ENCODE peak calls at places on chromosomes 16 and 17, in seven cellular contexts. L is prostate gland, Z is adrenal gland, D is endothelial cell of umbilical vein, A is body of pancreas, X is A549, W is lower leg skin. G is an unnamed sample.

GRCh38 chr16:86836503-86837125 is 258.3 kb downstream of the FOXL1 start:
- DNase-seq in D (peak; percentile 93), L (no peak), Z (peak; percentile 51), X (no peak), A (no peak), W (no peak), G (peak; percentile 45)

GRCh38 chr16:73268311-73268997 is 220.5 kb upstream of the ZFHX3 start:
- DNase-seq in L (no peak), W (no peak), Z (no peak), X (peak; percentile 10), D (no peak), A (no peak), G (no peak)

GRCh38 chr17:65332375-65332774 is 195.2 kb downstream of the RGS9 start:
- DNase-seq in D (no peak), A (no peak), W (no peak), X (no peak), L (no peak), Z (no peak), G (peak; percentile 40)

GRCh38 chr17:36149296-36149820 is 27.1 kb downstream of the TBC1D3B start:
- DNase-seq in L (no peak), D (no peak), A (peak; percentile 14), Z (peak; percentile 31), W (peak; percentile 58), X (no peak), G (peak; percentile 34)

GRCh38 chr16:68995011-68995504 is 110.4 kb upstream of the HAS3 start:
- DNase-seq in L (peak; percentile 34), A (no peak), X (peak; percentile 55), D (peak; percentile 53), W (no peak), Z (no peak), G (no peak)

GRCh38 chr17:28973414-28973813 is 22.1 kb upstream of the PHF12 start:
- DNase-seq in L (no peak), Z (no peak), D (no peak), A (peak; percentile 49), X (no peak), W (no peak), G (no peak)

GRCh38 chr17:18247613-18248001 is 10.9 kb downstream of the FLII start:
- DNase-seq in X (no peak), A (no peak), L (peak; percentile 37), W (no peak), D (peak; percentile 20), Z (peak; percentile 88), G (no peak)

GRCh38 chr16:1048442-1049112 is 24.0 kb upstream of the SSTR5 start:
- DNase-seq in L (no peak), D (peak; percentile 26), A (peak; percentile 51), X (peak; percentile 69), Z (peak; percentile 26), W (no peak), G (no peak)

GRCh38 chr16:10949424-10949970 is 5.1 kb downstream of the CLEC16A start:
- DNase-seq in Z (no peak), A (peak; percentile 39), D (no peak), X (no peak), L (no peak), W (no peak), G (peak; percentile 62)

GRCh38 chr17:42221886-42222745 is 27.8 kb upstream of the GHDC start:
- DNase-seq in X (peak; percentile 66), A (peak; percentile 30), W (peak; percentile 82), D (peak; percentile 77), Z (peak; percentile 77), L (peak; percentile 22), G (peak; percentile 61)

GRCh38 chr16:10970065-10970464 is 25.7 kb downstream of the CLEC16A start:
- DNase-seq in Z (no peak), W (no peak), X (no peak), L (no peak), D (no peak), A (no peak), G (no peak)

GRCh38 chr16:58495861-58496331 is 4.0 kb upstream of the NDRG4 start:
- DNase-seq in L (no peak), W (no peak), D (no peak), Z (no peak), A (no peak), X (no peak), G (no peak)

GRCh38 chr16:58492735-58493134 is 7.2 kb upstream of the NDRG4 start:
- DNase-seq in W (no peak), L (no peak), A (no peak), X (no peak), Z (peak; percentile 59), D (no peak), G (no peak)

GRCh38 chr16:58493756-58494431 is 6.0 kb upstream of the NDRG4 start:
- DNase-seq in W (no peak), Z (no peak), A (no peak), X (no peak), D (no peak), L (no peak), G (no peak)

GRCh38 chr16:58497468-58497867 is 2.5 kb upstream of the NDRG4 start:
- DNase-seq in A (no peak), Z (peak; percentile 40), W (no peak), D (no peak), L (no peak), X (no peak), G (no peak)

DNA sequence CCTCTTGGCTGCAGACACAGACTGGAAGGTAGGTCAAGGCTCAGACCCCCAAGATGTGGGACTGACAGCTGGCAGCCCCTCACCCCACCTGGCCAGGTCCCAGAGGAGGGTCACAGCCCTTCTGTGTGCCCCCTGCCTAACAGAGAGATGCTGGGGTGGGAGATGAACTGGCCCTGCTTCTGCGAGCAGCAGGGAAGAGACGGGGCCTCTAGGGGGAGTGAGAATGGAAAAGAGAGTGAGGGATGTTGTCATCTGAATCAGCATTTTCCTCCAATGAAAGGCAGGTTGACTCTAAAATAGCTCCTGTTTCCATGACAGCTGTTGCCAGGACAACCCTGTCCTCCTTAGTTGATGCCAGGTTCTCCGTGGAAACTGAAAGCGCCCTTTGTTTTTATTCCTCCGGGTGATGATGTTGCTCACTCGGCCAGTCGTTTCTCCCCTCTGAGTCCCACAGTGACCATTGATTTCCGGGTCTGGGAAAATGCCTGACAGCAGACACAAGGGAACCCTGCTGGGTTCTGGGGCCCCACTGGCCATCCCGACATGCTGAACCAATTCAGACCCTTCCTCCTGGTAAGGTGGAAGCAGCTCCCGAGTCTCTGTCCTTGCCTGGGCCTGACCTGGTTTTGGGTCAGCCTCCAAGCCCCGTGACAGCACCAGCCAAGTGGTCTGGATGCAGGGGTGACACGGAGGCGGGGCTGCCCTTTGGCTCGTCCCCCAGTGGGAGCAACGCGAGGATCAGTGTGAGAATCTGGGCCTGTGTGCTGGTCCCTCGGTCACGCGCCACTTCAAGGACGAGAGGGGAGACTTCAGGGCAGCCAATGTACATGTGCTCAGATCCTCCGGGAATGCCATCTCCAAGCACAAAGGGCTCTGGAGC is 4.7 kb upstream of the NDRG4 start:
- DNase-seq in X (peak; percentile 93), L (no peak), A (peak; percentile 77), Z (peak; percentile 91), D (peak; percentile 88), W (no peak), G (peak; percentile 92)
- TF ChIP-seq POLR2A in X (no peak), L (no peak), A (no peak), Z (no peak), D (no peak), W (no peak), G (no peak)

GRCh38 chr17:68101075-68101991 is 65.8 kb downstream of the KPNA2 start:
- DNase-seq in W (peak; percentile 97), X (peak; percentile 93), D (peak; percentile 89), Z (peak; percentile 97), A (peak; percentile 97), L (peak; percentile 95), G (peak; percentile 98)
- TF ChIP-seq POLR2A in W (no peak), X (peak; percentile 85), D (peak; percentile 74), Z (peak; percentile 96), A (peak; percentile 79), L (peak; percentile 91), G (peak; percentile 72)

DNA sequence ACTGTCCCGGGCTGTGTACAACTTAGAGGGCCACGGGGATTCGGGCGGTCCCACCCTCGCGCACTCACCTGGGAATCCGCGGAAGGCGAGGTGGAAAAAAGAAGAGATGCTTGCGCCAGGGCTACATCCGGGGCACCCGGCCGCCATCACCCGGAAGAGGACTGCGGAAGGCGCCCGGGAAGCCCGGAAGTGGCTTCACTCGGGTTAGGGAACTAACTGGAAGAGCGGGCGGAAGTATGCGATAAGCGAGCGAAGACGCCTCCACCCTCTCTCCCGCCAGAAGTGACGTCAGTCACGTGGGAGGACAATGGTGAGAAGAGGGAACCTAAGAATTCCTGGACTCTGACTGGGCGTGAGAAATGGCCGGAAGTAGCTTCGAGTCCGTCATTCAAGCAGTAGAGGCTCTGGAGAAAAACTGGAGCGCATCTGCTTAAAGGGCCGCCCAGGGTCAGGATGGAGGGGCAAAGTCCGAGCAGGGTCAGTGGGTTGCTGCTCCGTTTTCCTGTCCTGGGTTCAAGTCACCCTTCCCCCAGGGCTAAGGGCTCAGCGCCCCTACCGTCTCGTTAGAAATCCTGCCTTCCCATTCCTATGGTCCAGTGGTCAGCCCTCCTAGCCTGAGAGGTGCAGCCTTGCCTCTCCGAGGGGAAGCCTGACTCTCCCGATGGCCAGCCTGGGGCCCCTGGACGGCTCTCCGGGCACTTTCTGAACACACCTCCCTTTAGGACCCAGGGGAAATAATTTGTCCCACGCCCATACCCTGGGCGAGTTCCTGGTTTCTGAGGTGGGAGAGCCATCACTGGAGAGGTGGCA is at the start of gene CD2BP2:
- DNase-seq in X (peak; percentile 95), D (peak; percentile 98), W (peak; percentile 99), Z (peak; percentile 97), L (peak; percentile 97), A (peak; percentile 97), G (peak; percentile 88)
- TF ChIP-seq POLR2A in X (peak; percentile 31), D (peak; percentile 57), W (no peak), Z (peak; percentile 59), L (peak; percentile 43), A (no peak), G (peak; percentile 50)

DNA sequence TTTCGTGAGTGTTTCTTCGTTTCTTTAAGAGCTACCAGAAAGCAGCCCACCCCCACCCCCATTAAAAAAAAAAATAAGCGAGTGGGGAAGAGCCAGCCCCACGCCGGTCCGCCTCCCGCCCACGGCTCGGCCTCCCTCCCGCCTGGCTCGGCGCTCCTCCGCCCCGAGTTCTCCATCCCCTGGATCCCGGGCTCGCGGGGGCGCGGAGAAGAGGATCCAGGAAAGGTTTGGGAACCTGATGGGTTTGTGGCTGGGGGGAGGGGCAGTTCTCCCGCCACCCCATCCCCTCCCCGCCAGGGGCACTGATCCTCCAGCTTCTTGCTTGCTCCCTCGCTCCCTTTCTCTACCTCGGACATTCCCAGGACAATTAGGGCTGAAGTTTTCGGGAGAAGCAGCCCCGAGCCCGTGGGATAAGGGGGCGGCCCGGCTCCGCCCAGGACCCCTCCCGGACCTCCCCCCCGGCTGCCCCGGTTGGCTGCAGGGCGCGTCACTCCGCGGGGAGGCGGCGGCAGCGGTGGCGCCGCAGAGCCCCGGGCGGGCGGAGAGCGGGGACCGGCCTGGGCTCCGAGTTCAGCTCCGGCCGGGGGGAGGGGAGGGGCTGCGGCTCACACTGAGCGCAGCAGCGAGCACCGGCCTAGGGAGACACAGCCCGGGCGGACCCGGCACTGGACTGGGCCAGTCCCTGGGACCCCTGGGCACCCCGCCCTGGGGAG is 1.0 kb upstream of the SALL1 start:
- DNase-seq in X (no peak), A (peak; percentile 59), Z (no peak), D (no peak), L (no peak), W (peak; percentile 65), G (peak; percentile 58)
- TF ChIP-seq POLR2A in X (no peak), A (no peak), Z (no peak), D (no peak), L (no peak), W (no peak), G (peak; percentile 38)

GRCh38 chr16:56425439-56425832 is at the start of gene AMFR:
- DNase-seq in L (peak; percentile 37), X (peak; percentile 75), Z (peak; percentile 71), D (peak; percentile 67), A (peak; percentile 74), W (no peak), G (peak; percentile 77)
- TF ChIP-seq POLR2A in L (peak; percentile 11), X (peak; percentile 51), Z (peak; percentile 67), D (peak; percentile 32), A (no peak), W (no peak), G (peak; percentile 69)